ENCODE peak calls at places on chromosomes 16 and 17, in four cellular contexts. W is H1, P is IMR-90, L is neuronal stem cell. A is an unnamed sample.

GRCh38 chr17:55437165-55437605 is 15.6 kb upstream of the MMD start:
- DNase-seq in W (no peak), L (no peak), P (no peak), A (no peak)

GRCh38 chr17:1783834-1784611 is 22.2 kb downstream of the SERPINF1 start:
- DNase-seq in L (no peak), W (no peak), P (peak; percentile 86), A (no peak)

GRCh38 chr16:12612598-12613101 is 191.0 kb downstream of the CPPED1 start:
- DNase-seq in W (no peak), L (no peak), P (no peak), A (no peak)

GRCh38 chr16:23074423-23074822 is 74.8 kb downstream of the USP31 start:
- DNase-seq in W (no peak), L (no peak), P (no peak), A (no peak)

GRCh38 chr16:89493776-89494175 is 3.4 kb upstream of the ANKRD11 start:
- DNase-seq in P (no peak), W (no peak), L (no peak), A (no peak)

GRCh38 chr16:66159987-66160386 is 206.5 kb upstream of the CDH5 start:
- DNase-seq in P (peak; percentile 30), L (no peak), W (no peak), A (no peak)

GRCh38 chr17:63995626-63996025 is 2.5 kb upstream of the PRR29 start:
- DNase-seq in W (no peak), L (no peak), P (no peak), A (peak; percentile 29)

GRCh38 chr16:3610698-3611144 is 685 bp downstream of the SLX4 start:
- DNase-seq in W (no peak), P (no peak), L (peak; percentile 33), A (no peak)

GRCh38 chr16:10608687-10609409 is 28.4 kb upstream of the EMP2 start:
- DNase-seq in L (no peak), P (no peak), W (no peak), A (no peak)

GRCh38 chr17:5019475-5019956 is 15.7 kb downstream of the SLC52A1 start:
- DNase-seq in P (peak; percentile 12), W (no peak), L (no peak), A (no peak)

GRCh38 chr17:16438173-16438556 is 22.8 kb downstream of the TRPV2 start:
- DNase-seq in L (no peak), P (no peak), W (no peak), A (no peak)
- H3K23ac ChIP-seq in L (no peak overlapping the region), P (peak overlapping the region; percentile 61), W (no peak overlapping the region), A (no peak overlapping the region)

GRCh38 chr17:8630802-8631553 is 453 bp upstream of the MYH10 start:
- DNase-seq in L (peak; percentile 100), W (peak; percentile 97), P (peak; percentile 100), A (peak; percentile 100)

GRCh38 chr17:8632087-8632486 is 1.6 kb upstream of the MYH10 start:
- DNase-seq in W (peak; percentile 56), L (no peak), P (no peak), A (peak; percentile 71)

GRCh38 chr17:8629371-8630226 is 926 bp downstream of the MYH10 start:
- DNase-seq in W (peak; percentile 63), L (no peak), P (no peak), A (peak; percentile 63)

GRCh38 chr17:8630227-8630801 is at the start of gene MYH10:
- DNase-seq in P (no peak), W (no peak), L (no peak), A (no peak)

GRCh38 chr17:8631554-8631877 is 991 bp upstream of the MYH10 start:
- DNase-seq in W (no peak), P (peak; percentile 20), L (no peak), A (no peak)
- H3K4ac ChIP-seq in W (no peak overlapping the region), P (peak overlapping the region; percentile 67), L (no peak overlapping the region), A (no peak overlapping the region)

GRCh38 chr17:65457635-65458257 is 103.7 kb downstream of the AXIN2 start:
- DNase-seq in P (no peak), W (no peak), L (no peak), A (no peak)

GRCh38 chr17:65456368-65457151 is 104.9 kb downstream of the AXIN2 start:
- DNase-seq in P (no peak), L (no peak), W (no peak), A (no peak)

GRCh38 chr17:65463242-65463641 is 98.2 kb downstream of the AXIN2 start:
- DNase-seq in L (no peak), P (peak; percentile 7), W (no peak), A (no peak)

GRCh38 chr17:65457183-65457582 is 104.3 kb downstream of the AXIN2 start:
- DNase-seq in L (no peak), P (no peak), W (no peak), A (no peak)

DNA sequence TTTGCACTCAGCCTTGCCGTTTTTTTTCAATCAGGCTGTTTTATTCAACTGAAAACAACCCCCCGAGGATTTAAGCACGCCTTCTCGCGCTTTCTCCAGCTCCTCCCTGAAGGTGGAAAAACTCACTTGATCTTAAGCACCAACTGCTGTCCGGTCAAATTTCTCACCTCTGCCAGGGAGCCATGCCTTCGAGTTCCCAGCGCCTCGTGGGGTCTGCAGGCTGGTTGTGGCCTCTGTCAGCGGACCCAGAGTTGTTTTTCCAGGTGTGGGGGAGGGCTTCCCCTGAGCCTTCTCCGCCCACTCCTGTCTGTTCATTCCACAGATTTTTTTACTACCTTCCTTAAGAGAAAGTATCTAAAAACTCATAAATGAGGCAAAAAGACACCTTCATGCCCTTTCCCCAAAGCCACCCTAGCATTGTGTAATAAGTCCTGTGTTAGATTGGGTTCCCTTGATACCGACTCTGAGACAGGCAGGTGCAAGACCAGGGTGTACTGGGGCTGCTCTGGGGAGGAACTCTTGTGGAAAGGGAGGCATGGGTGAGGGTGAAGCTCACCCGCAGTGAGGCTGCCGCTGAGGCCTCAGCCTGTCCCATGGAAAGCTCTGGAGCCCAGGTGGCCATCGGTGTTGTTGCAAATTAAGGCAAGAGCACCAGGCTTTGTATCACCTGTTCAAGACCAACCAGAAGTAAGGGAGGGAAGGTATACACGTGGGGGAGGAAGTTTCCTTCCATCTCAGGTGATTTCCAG is 101.6 kb downstream of the AXIN2 start:
- DNase-seq in P (no peak), L (no peak), W (no peak), A (no peak)
- H3K23ac ChIP-seq in P (no peak overlapping the region), L (no peak overlapping the region), W (no peak overlapping the region), A (no peak overlapping the region)

DNA sequence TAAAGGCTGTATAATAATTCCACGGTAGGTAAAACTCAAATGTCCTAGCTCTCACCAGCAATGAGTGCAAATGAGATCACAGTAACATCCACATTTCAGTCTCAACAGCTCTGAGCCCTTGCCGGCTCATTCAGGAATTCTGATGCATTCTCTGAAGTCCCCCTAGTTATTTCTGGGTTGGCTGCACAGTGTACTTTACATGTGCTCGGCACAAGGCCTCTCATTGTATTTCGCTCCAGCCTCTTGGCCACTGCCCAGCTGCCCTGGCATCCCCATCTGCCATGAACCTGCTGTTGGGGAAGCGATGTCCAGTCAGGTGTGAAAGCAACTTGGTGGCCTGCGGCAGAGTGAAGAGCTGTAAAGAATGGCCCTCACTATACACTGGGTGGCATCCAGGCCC is 14.3 kb downstream of the PRCD start:
- DNase-seq in L (no peak), P (no peak), W (no peak), A (no peak)
- H3K4ac ChIP-seq in L (no peak overlapping the region), P (no peak overlapping the region), W (no peak overlapping the region), A (no peak overlapping the region)

GRCh38 chr16:84765606-84766580 is 53.9 kb upstream of the CRISPLD2 start:
- DNase-seq in L (no peak), P (no peak), W (no peak), A (no peak)
- H3K23ac ChIP-seq in L (no peak overlapping the region), P (no peak overlapping the region), W (no peak overlapping the region), A (no peak overlapping the region)

GRCh38 chr17:7589204-7589868 is 558 bp downstream of the SOX15 start:
- DNase-seq in L (peak; percentile 87), W (peak; percentile 91), P (peak; percentile 83), A (peak; percentile 93)

GRCh38 chr17:7588553-7589203 is 1.2 kb downstream of the SOX15 start:
- DNase-seq in P (no peak), W (no peak), L (no peak), A (peak; percentile 56)

GRCh38 chr17:7591596-7591995 is 1.7 kb upstream of the SOX15 start:
- DNase-seq in W (no peak), P (no peak), L (no peak), A (no peak)

GRCh38 chr17:7590743-7591142 is 849 bp upstream of the SOX15 start:
- DNase-seq in P (peak; percentile 70), W (peak; percentile 63), L (peak; percentile 74), A (peak; percentile 86)

DNA sequence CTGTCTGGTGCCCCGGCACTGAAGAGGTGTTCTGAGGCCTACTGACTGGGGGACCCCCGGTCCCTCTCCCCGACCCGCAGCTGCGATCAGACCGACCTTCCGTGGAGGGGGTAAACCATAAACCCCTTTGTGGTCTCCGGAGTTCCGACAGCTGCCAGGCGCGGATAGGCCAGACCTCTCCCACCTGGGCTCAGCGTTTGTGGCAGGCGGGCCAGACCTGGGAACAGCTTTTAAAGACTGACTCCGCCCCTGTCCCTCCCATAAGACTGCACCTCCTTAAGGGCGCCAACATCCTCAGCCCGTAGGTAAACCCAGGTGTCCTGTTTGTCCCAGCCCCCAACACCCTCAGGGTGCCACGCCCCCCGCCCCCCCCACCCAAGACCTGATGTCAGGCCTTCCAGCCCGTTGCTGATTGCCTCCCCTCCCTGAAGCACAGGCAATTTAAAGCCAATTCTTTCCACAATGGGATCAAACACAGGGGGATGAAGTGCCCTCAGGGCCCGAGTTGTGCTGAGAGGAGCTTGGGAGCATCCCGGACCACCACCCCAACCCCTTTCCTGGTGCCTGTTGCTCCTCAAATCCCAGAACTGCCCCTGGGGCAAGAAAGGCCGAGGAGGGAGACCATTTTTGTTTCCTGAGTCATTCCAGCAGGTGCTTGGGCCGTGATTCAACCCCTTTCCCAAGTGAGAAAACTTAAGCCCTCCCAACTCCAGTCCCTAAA is at the start of gene SOX15:
- DNase-seq in W (peak; percentile 79), L (no peak), P (peak; percentile 57), A (peak; percentile 92)
- H3K4ac ChIP-seq in W (no peak within 1 kb of the TSS), L (peak within 1 kb of the TSS; percentile 30), P (peak within 1 kb of the TSS; percentile 32), A (no peak within 1 kb of the TSS)

GRCh38 chr17:38870259-38871165 is 654 bp downstream of the LASP1 start:
- DNase-seq in L (no peak), W (peak; percentile 79), P (peak; percentile 42), A (peak; percentile 74)

GRCh38 chr17:38872671-38873385 is 3.0 kb downstream of the LASP1 start:
- DNase-seq in L (no peak), P (no peak), W (no peak), A (no peak)

GRCh38 chr17:38871992-38872605 is 2.2 kb downstream of the LASP1 start:
- DNase-seq in W (no peak), P (no peak), L (no peak), A (no peak)

GRCh38 chr17:38869647-38870258 is at the start of gene LASP1:
- DNase-seq in L (peak; percentile 83), W (peak; percentile 84), P (peak; percentile 87), A (no peak)

DNA sequence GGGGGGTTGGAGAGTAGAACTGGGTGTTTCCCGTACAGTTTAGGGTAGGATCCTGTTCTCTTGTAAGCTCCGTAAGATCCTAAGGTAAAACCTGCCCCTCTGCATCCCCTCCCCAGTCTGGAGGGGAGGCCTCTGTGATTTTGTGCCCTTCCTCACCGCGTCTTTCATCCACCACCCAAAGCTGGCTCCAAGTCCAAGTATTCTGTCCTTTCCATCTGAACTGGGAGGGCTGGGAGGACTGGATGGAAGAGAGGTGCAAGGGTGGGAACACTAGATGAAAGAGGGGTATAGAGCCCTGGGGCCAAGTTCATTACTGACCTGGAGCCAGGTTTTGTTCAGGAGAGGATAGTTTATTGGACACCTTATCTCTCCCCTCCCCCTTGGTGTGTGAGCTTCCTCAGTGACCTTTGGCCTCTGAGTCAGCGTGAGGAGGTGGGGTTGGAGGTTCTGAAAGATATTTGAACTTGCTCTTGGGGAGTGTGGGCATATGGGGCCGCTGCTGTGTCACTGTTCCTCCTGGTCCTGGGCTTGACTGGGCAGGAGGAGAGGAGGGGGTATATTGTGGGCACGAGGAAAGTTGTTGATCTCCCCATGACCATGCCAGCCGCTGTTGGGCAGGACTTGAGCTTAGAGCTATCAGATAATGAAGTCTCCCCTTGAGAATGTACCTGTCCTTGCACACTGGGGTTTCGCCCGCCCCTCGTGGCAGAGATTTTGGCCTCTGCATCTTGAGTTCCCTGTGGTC is 1.6 kb downstream of the LASP1 start:
- DNase-seq in P (peak; percentile 80), L (no peak), W (no peak), A (peak; percentile 75)
- H3K23ac ChIP-seq in P (peak overlapping the region; percentile 97), L (no peak overlapping the region), W (no peak overlapping the region), A (no peak overlapping the region)